ENCODE peak calls at places on chromosomes 5 and 9, in five cellular contexts. S is astrocyte, O is neural progenitor cell, F is mesendoderm, M is GM23248. R is an unnamed sample. For H3K4me1, the result is how much of the 10 kb centered on the place peaks cover.

GRCh38 chr5:14100281-14100680 is 42.9 kb upstream of the TRIO start:
- DNase-seq in M (no peak), S (no peak), F (no peak), O (no peak), R (no peak)

GRCh38 chr5:9046756-9047481 is 499.0 kb downstream of the SEMA5A start:
- DNase-seq in F (no peak), S (peak), M (peak), O (no peak), R (no peak)

GRCh38 chr9:129446828-129447550 is 173.9 kb downstream of the C9orf50 start:
- DNase-seq in M (peak), O (no peak), S (no peak), F (no peak), R (no peak)

GRCh38 chr5:127206320-127207113 is 84.1 kb upstream of the MEGF10 start:
- DNase-seq in O (no peak), S (peak), M (peak), F (peak), R (no peak)

GRCh38 chr9:102631559-102631958 is 363.6 kb upstream of the CYLC2 start:
- DNase-seq in S (no peak), F (peak), M (peak), O (no peak), R (no peak)

GRCh38 chr5:69432412-69433206 is 17.7 kb downstream of the MARVELD2 start:
- DNase-seq in F (no peak), S (no peak), O (no peak), M (no peak), R (no peak)

GRCh38 chr5:41695920-41696582 is 174.2 kb downstream of the OXCT1 start:
- DNase-seq in O (no peak), F (peak), M (peak), S (no peak), R (no peak)

GRCh38 chr9:73230257-73230656 is 78.6 kb downstream of the ANXA1 start:
- DNase-seq in M (no peak), O (no peak), F (no peak), S (peak), R (no peak)

GRCh38 chr5:172444110-172444510 is 10.2 kb downstream of the SH3PXD2B start:
- DNase-seq in O (no peak), M (peak), S (peak), F (no peak), R (no peak)

GRCh38 chr9:14418262-14419200 is 104.6 kb upstream of the NFIB start:
- DNase-seq in M (no peak), F (no peak), O (no peak), S (no peak), R (no peak)

GRCh38 chr5:69335341-69335975 is 2.9 kb upstream of the CCDC125 start:
- DNase-seq in M (peak), S (no peak), O (no peak), F (no peak), R (no peak)

GRCh38 chr9:89154651-89155336 is 23.8 kb downstream of the SHC3 start:
- DNase-seq in F (no peak), S (peak), O (no peak), M (peak), R (peak)

GRCh38 chr5:93621340-93621872 is 38.4 kb downstream of the NR2F1 start:
- DNase-seq in O (peak), S (peak), M (no peak), F (peak), R (peak)

GRCh38 chr5:38642194-38642987 is 85.9 kb upstream of the LIFR start:
- DNase-seq in F (no peak), M (no peak), O (no peak), S (no peak), R (no peak)

DNA sequence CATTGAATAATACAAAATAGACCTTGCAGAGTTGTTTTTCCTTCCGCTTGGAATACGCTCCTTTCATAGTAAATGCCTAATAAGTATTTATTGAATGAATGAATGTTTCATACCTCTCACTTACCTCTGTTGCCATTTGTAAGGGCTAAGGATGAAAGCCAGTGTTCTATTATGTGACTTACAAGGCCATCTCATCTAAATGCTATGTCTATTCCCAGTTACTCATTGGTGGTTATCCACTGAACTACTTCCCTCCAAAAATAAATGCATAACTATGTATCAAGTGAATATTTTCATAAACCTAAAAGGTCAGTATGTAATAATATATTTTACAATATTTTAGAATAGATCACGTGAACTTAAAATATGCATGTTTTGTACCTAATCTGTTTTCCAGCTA is 670.5 kb upstream of the RGMB start:
- DNase-seq in F (no peak), O (no peak), M (peak), S (no peak), R (no peak)
- H3K27ac ChIP-seq in F (no peak), O (no peak), M (no peak), S (no peak), R (no peak)

GRCh38 chr9:126346031-126346430 is 19.4 kb downstream of the MVB12B start:
- DNase-seq in O (no peak), S (no peak), F (no peak), M (no peak), R (no peak)
- H3K4me1 ChIP-seq in O (under half), S (under half), F (under half), M (under half), R (under half)

GRCh38 chr9:33287087-33287490 is 3.2 kb upstream of the NFX1 start:
- DNase-seq in M (peak), S (peak), F (peak), O (peak), R (no peak)
- H3K9ac ChIP-seq in M (peak), S (no peak), F (no peak), O (no peak), R (no peak)

GRCh38 chr5:131067596-131067995 is 97.5 kb downstream of the HINT1 start:
- DNase-seq in O (no peak), F (no peak), S (no peak), M (no peak), R (no peak)

GRCh38 chr5:131064669-131065371 is 100.2 kb downstream of the HINT1 start:
- DNase-seq in M (no peak), F (no peak), S (no peak), O (no peak), R (no peak)

DNA sequence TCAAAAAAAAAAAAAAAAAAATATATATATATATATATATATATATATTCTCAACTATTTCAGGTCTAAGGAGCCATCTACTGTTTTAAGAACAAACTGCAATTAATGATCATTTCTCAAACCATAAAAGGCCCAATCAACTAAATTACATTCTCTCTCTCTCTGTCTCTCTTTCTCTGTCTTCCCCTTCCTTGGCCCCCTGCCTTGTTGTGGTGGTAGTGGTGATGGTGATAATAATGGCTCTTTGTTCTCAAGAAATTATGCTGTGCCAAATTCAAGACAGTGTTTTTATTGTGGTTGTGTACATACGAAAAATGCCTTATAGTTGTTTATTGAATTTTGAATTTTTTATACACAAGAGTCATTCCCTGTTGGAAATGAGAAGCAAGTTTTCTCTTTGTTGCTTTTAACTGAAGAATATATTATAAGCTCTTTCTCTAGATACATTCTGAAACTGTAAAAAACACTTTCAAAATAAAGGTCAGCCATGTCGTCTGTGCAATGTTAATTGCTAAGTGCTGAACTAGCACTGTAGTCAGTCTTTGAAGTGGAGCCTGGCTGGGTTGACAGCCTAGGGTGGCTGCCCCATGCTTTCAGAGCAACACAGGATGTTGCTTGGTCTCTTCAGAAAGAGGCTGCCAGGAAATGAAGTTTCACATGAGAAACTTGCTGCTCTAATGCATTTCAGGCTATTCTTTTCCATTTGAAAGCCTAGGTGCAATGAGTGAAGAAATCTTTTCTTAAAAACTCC is 96.0 kb downstream of the HINT1 start:
- DNase-seq in F (no peak), S (no peak), M (peak), O (no peak), R (no peak)
- H3K27ac ChIP-seq in F (no peak), S (no peak), M (no peak), O (no peak), R (no peak)

DNA sequence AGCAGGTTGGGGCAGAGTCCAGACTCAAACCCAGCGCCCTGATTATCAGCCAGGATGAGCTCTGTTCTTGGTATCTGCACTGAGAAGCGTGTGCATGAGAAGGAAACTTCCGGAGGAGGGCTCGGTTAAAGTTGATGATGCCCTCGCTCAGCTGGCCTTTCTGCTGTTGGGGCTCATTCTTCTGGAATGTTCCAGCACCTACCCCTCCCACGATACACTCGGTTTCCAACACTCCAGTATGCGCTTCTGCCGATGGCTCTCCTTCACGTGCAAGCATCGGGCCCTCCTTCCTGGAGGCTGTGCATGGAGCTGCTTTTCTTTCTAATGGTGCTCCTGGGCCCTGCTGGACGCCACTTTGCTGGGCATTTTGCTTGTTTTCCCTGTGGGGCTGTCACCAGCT is 134.0 kb downstream of the RXRA start:
- DNase-seq in S (no peak), O (no peak), M (no peak), F (no peak), R (no peak)
- H3K4me1 ChIP-seq in S (under half), O (under half), M (under half), F (under half), R (under half)

GRCh38 chr5:148085934-148086333 is 22.2 kb downstream of the SPINK5 start:
- DNase-seq in O (no peak), S (no peak), F (no peak), M (peak), R (no peak)

GRCh38 chr5:148091991-148092964 is 28.5 kb downstream of the SPINK5 start:
- DNase-seq in S (peak), F (no peak), M (no peak), O (no peak), R (no peak)

GRCh38 chr5:148094336-148094735 is 30.6 kb downstream of the SPINK5 start:
- DNase-seq in S (no peak), M (no peak), F (no peak), O (no peak), R (no peak)

GRCh38 chr5:148090200-148090599 is 26.4 kb downstream of the SPINK5 start:
- DNase-seq in S (no peak), M (no peak), F (no peak), O (no peak), R (no peak)

DNA sequence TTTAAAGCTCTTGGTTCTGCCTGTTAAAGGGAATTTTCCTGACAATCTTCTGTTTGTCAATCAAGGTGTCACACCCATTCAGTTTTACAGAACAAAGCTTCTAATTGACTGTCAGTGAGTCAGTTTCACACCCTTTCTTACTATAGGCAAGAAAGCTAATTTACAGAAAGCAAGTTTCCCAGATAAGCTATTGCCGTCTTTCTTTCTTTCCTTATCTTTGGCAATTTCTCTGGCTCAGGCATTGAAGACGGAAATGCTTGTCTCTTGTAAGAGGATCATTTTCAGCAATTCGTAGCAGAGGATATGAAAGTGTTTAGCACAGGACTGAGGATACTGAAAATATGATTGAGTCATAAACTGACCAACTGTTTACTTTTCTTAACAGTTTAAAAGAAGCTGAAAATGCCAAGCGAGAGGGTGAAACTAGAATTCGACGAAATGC is 27.0 kb downstream of the SPINK5 start:
- DNase-seq in S (no peak), F (peak), O (no peak), M (no peak), R (no peak)
- H3K9ac ChIP-seq in S (no peak), F (no peak), O (no peak), M (no peak), R (no peak)